ENCODE peak calls at places on chromosomes 2 and 18, in nine cellular contexts. One of them, this sample, is unnamed.

GRCh38 chr2:108360776-108361468 is 16.8 kb upstream of the SULT1C4 start:
- DNase-seq in NCI-H774: no peak
- DNase-seq in RWPE1: no peak
- DNase-seq in activated CD4-positive, alpha-beta T cell treated with anti-CD3 and anti-CD28 coated beads, Interleukin-2, amount 50 U/mL, for 1 hour: no peak
- DNase-seq in stromal cell of bone marrow: no peak
- DNase-seq in T-helper 22 cell: no peak
- DNase-seq in choroid plexus epithelial cell: no peak
- DNase-seq in right cardiac atrium: no peak
- DNase-seq in effector memory CD8-positive, alpha-beta T cell: no peak
- DNase-seq in this sample: no peak

GRCh38 chr2:102368461-102369109 is 13.0 kb downstream of the IL18R1 start:
- DNase-seq in NCI-H774: no peak
- DNase-seq in RWPE1: no peak
- DNase-seq in activated CD4-positive, alpha-beta T cell treated with anti-CD3 and anti-CD28 coated beads, Interleukin-2, amount 50 U/mL, for 1 hour: peak
- DNase-seq in stromal cell of bone marrow: no peak
- DNase-seq in T-helper 22 cell: no peak
- DNase-seq in choroid plexus epithelial cell: no peak
- DNase-seq in right cardiac atrium: no peak
- DNase-seq in effector memory CD8-positive, alpha-beta T cell: peak
- DNase-seq in this sample: no peak

GRCh38 chr18:25594351-25594750 is 242.4 kb upstream of the ZNF521 start:
- DNase-seq in NCI-H774: no peak
- DNase-seq in RWPE1: no peak
- DNase-seq in activated CD4-positive, alpha-beta T cell treated with anti-CD3 and anti-CD28 coated beads, Interleukin-2, amount 50 U/mL, for 1 hour: no peak
- DNase-seq in stromal cell of bone marrow: no peak
- DNase-seq in T-helper 22 cell: no peak
- DNase-seq in choroid plexus epithelial cell: peak
- DNase-seq in right cardiac atrium: no peak
- DNase-seq in effector memory CD8-positive, alpha-beta T cell: no peak
- DNase-seq in this sample: no peak

GRCh38 chr18:7333163-7333562 is 102.3 kb downstream of the LRRC30 start:
- DNase-seq in NCI-H774: no peak
- DNase-seq in RWPE1: no peak
- DNase-seq in activated CD4-positive, alpha-beta T cell treated with anti-CD3 and anti-CD28 coated beads, Interleukin-2, amount 50 U/mL, for 1 hour: no peak
- DNase-seq in stromal cell of bone marrow: no peak
- DNase-seq in T-helper 22 cell: no peak
- DNase-seq in choroid plexus epithelial cell: no peak
- DNase-seq in right cardiac atrium: no peak
- DNase-seq in effector memory CD8-positive, alpha-beta T cell: no peak
- DNase-seq in this sample: no peak

GRCh38 chr2:74516070-74516633 is 1.9 kb downstream of the TLX2 start:
- DNase-seq in NCI-H774: no peak
- DNase-seq in RWPE1: peak
- DNase-seq in activated CD4-positive, alpha-beta T cell treated with anti-CD3 and anti-CD28 coated beads, Interleukin-2, amount 50 U/mL, for 1 hour: peak
- DNase-seq in stromal cell of bone marrow: no peak
- DNase-seq in T-helper 22 cell: peak
- DNase-seq in choroid plexus epithelial cell: no peak
- DNase-seq in right cardiac atrium: peak
- DNase-seq in effector memory CD8-positive, alpha-beta T cell: no peak
- DNase-seq in this sample: peak

GRCh38 chr18:54671291-54671881 is 80.3 kb downstream of the DYNAP start:
- DNase-seq in NCI-H774: peak
- DNase-seq in RWPE1: peak
- DNase-seq in activated CD4-positive, alpha-beta T cell treated with anti-CD3 and anti-CD28 coated beads, Interleukin-2, amount 50 U/mL, for 1 hour: no peak
- DNase-seq in stromal cell of bone marrow: peak
- DNase-seq in T-helper 22 cell: no peak
- DNase-seq in choroid plexus epithelial cell: peak
- DNase-seq in right cardiac atrium: no peak
- DNase-seq in effector memory CD8-positive, alpha-beta T cell: no peak
- DNase-seq in this sample: peak

GRCh38 chr18:38241736-38242135 is 676.1 kb upstream of the CELF4 start:
- DNase-seq in NCI-H774: no peak
- DNase-seq in RWPE1: no peak
- DNase-seq in activated CD4-positive, alpha-beta T cell treated with anti-CD3 and anti-CD28 coated beads, Interleukin-2, amount 50 U/mL, for 1 hour: no peak
- DNase-seq in stromal cell of bone marrow: peak
- DNase-seq in T-helper 22 cell: no peak
- DNase-seq in choroid plexus epithelial cell: peak
- DNase-seq in right cardiac atrium: no peak
- DNase-seq in effector memory CD8-positive, alpha-beta T cell: no peak
- DNase-seq in this sample: no peak

GRCh38 chr18:49431563-49431962 is 28.9 kb downstream of the DYM start:
- DNase-seq in NCI-H774: no peak
- DNase-seq in RWPE1: peak
- DNase-seq in activated CD4-positive, alpha-beta T cell treated with anti-CD3 and anti-CD28 coated beads, Interleukin-2, amount 50 U/mL, for 1 hour: no peak
- DNase-seq in stromal cell of bone marrow: no peak
- DNase-seq in T-helper 22 cell: no peak
- DNase-seq in choroid plexus epithelial cell: no peak
- DNase-seq in right cardiac atrium: no peak
- DNase-seq in effector memory CD8-positive, alpha-beta T cell: no peak
- DNase-seq in this sample: peak

GRCh38 chr18:74292541-74292858 is 737 bp upstream of the CYB5A start:
- DNase-seq in NCI-H774: no peak
- DNase-seq in RWPE1: no peak
- DNase-seq in activated CD4-positive, alpha-beta T cell treated with anti-CD3 and anti-CD28 coated beads, Interleukin-2, amount 50 U/mL, for 1 hour: no peak
- DNase-seq in stromal cell of bone marrow: no peak
- DNase-seq in T-helper 22 cell: no peak
- DNase-seq in choroid plexus epithelial cell: no peak
- DNase-seq in right cardiac atrium: no peak
- DNase-seq in effector memory CD8-positive, alpha-beta T cell: no peak
- DNase-seq in this sample: peak

GRCh38 chr2:110777531-110778311 is 45.3 kb downstream of the ACOXL start:
- DNase-seq in NCI-H774: no peak
- DNase-seq in RWPE1: no peak
- DNase-seq in activated CD4-positive, alpha-beta T cell treated with anti-CD3 and anti-CD28 coated beads, Interleukin-2, amount 50 U/mL, for 1 hour: no peak
- DNase-seq in stromal cell of bone marrow: no peak
- DNase-seq in T-helper 22 cell: no peak
- DNase-seq in choroid plexus epithelial cell: no peak
- DNase-seq in right cardiac atrium: no peak
- DNase-seq in effector memory CD8-positive, alpha-beta T cell: no peak
- DNase-seq in this sample: no peak

GRCh38 chr2:9979977-9980376 is 28.5 kb downstream of the GRHL1 start:
- DNase-seq in NCI-H774: no peak
- DNase-seq in RWPE1: no peak
- DNase-seq in activated CD4-positive, alpha-beta T cell treated with anti-CD3 and anti-CD28 coated beads, Interleukin-2, amount 50 U/mL, for 1 hour: no peak
- DNase-seq in stromal cell of bone marrow: no peak
- DNase-seq in T-helper 22 cell: no peak
- DNase-seq in choroid plexus epithelial cell: no peak
- DNase-seq in right cardiac atrium: no peak
- DNase-seq in effector memory CD8-positive, alpha-beta T cell: no peak
- DNase-seq in this sample: no peak